ENCODE peak calls at places on chromosomes 12 and 14, in nine cellular contexts. N is NCI-H1092 treated with DMSO at 0.1 percent for 48 hours; L is activated naive CD4-positive, alpha-beta T cell treated with Interleukin-2 at 50 U/mL for 16 hours; Y is central memory CD4-positive, alpha-beta T cell; R is NCI-H187; X is H54; D is GM20000; P is SW480; M is HT1080. E is an unnamed sample.

GRCh38 chr12:23424685-23425084 is 524.8 kb downstream of the SOX5 start:
- DNase-seq in P (no peak), M (no peak), L (no peak), D (no peak), Y (no peak), X (no peak), N (no peak), R (no peak), E (no peak)

GRCh38 chr14:50447491-50447890 is 50.8 kb upstream of the CDKL1 start:
- DNase-seq in N (no peak), D (no peak), X (no peak), P (no peak), L (no peak), M (no peak), R (no peak), Y (no peak), E (peak)

GRCh38 chr12:46221255-46222128 is 47.4 kb downstream of the SLC38A1 start:
- DNase-seq in L (no peak), X (no peak), R (no peak), D (no peak), Y (no peak), M (no peak), N (no peak), P (no peak), E (peak)

GRCh38 chr14:65096323-65097089 is 5.8 kb downstream of the MAX start:
- DNase-seq in R (no peak), D (no peak), L (peak), P (no peak), M (no peak), N (no peak), Y (no peak), X (no peak), E (no peak)

GRCh38 chr14:89214221-89214965 is 202.6 kb downstream of the FOXN3 start:
- DNase-seq in M (no peak), R (no peak), X (no peak), P (no peak), Y (no peak), D (no peak), L (no peak), N (peak), E (no peak)

GRCh38 chr12:95173392-95174251 is 43.6 kb downstream of the FGD6 start:
- DNase-seq in Y (no peak), N (no peak), D (no peak), M (no peak), P (no peak), R (no peak), L (no peak), X (peak), E (no peak)

GRCh38 chr12:26101833-26102232 is 23.0 kb downstream of the BHLHE41 start:
- DNase-seq in P (no peak), M (no peak), N (no peak), L (no peak), X (no peak), D (no peak), Y (no peak), R (no peak), E (no peak)

GRCh38 chr14:42459171-42459685 is 852.6 kb downstream of the LRFN5 start:
- DNase-seq in N (no peak), D (no peak), Y (no peak), X (no peak), M (no peak), R (no peak), L (no peak), P (no peak), E (no peak)

GRCh38 chr12:53561590-53561953 is 54.3 kb upstream of the NPFF start:
- DNase-seq in P (peak), X (peak), N (no peak), L (no peak), R (no peak), D (no peak), M (peak), Y (no peak), E (peak)

GRCh38 chr12:65854629-65855028 is 30.3 kb downstream of the HMGA2 start:
- DNase-seq in L (no peak), X (no peak), N (no peak), D (no peak), M (no peak), R (no peak), Y (no peak), P (no peak), E (no peak)

GRCh38 chr12:91111366-91112321 is at the start of gene LUM:
- DNase-seq in D (no peak), X (no peak), Y (no peak), P (peak), R (no peak), M (no peak), N (no peak), L (no peak), E (no peak)

GRCh38 chr14:57382283-57382682 is 8.1 kb upstream of the NAA30 start:
- DNase-seq in P (peak), Y (no peak), N (no peak), L (no peak), D (no peak), R (no peak), X (no peak), M (peak), E (peak)

E was measured in HS-27A.